ENCODE peak calls at places on chromosomes 6 and 20, in six cellular contexts. One of them, this sample, is unnamed.

GRCh38 chr20:36852187-36852586 is 23.8 kb upstream of the TLDC2 start:
- DNase-seq in Calu3: no peak
- DNase-seq in ovary: no peak
- DNase-seq in stomach: no peak
- DNase-seq in BE2C: no peak
- DNase-seq in omental fat pad: no peak
- DNase-seq in this sample: no peak

GRCh38 chr20:43364001-43364400 is 93.7 kb upstream of the SRSF6 start:
- DNase-seq in Calu3: no peak
- DNase-seq in BE2C: no peak
- DNase-seq in omental fat pad: no peak
- DNase-seq in stomach: no peak
- DNase-seq in ovary: no peak
- DNase-seq in this sample: no peak

GRCh38 chr6:136840612-136841011 is 18.2 kb downstream of the PEX7 start:
- DNase-seq in Calu3: no peak
- DNase-seq in ovary: no peak
- DNase-seq in BE2C: no peak
- DNase-seq in omental fat pad: no peak
- DNase-seq in stomach: no peak
- DNase-seq in this sample: no peak

GRCh38 chr6:112085666-112086065 is 1.6 kb downstream of the TUBE1 start:
- DNase-seq in omental fat pad: no peak
- DNase-seq in BE2C: no peak
- DNase-seq in Calu3: no peak
- DNase-seq in stomach: no peak
- DNase-seq in ovary: no peak
- DNase-seq in this sample: no peak

GRCh38 chr20:46520976-46521579 is 7.7 kb upstream of the ZNF334 start:
- DNase-seq in ovary: peak; percentile 15
- DNase-seq in omental fat pad: no peak
- DNase-seq in Calu3: peak; percentile 79
- DNase-seq in BE2C: peak; percentile 63
- DNase-seq in stomach: peak; percentile 67
- DNase-seq in this sample: peak; percentile 65

GRCh38 chr6:97133071-97133470 is 149.9 kb downstream of the MMS22L start:
- DNase-seq in Calu3: no peak
- DNase-seq in stomach: no peak
- DNase-seq in omental fat pad: no peak
- DNase-seq in BE2C: peak; percentile 54
- DNase-seq in ovary: no peak
- DNase-seq in this sample: no peak

GRCh38 chr6:44725070-44725469 is 337.6 kb downstream of the CDC5L start:
- DNase-seq in omental fat pad: no peak
- DNase-seq in BE2C: no peak
- DNase-seq in ovary: no peak
- DNase-seq in Calu3: no peak
- DNase-seq in stomach: no peak
- DNase-seq in this sample: no peak

GRCh38 chr20:38450412-38450975 is 15.4 kb upstream of the SNHG17 start:
- DNase-seq in omental fat pad: no peak
- DNase-seq in BE2C: no peak
- DNase-seq in ovary: no peak
- DNase-seq in Calu3: no peak
- DNase-seq in stomach: no peak
- DNase-seq in this sample: no peak

GRCh38 chr6:158068156-158068892 is 86.7 kb downstream of the SYNJ2 start:
- DNase-seq in omental fat pad: no peak
- DNase-seq in ovary: no peak
- DNase-seq in BE2C: no peak
- DNase-seq in stomach: no peak
- DNase-seq in Calu3: no peak
- DNase-seq in this sample: no peak

GRCh38 chr6:118899948-118900347 is 6.0 kb downstream of the ASF1A start:
- DNase-seq in stomach: no peak
- DNase-seq in omental fat pad: no peak
- DNase-seq in ovary: no peak
- DNase-seq in BE2C: no peak
- DNase-seq in Calu3: no peak
- DNase-seq in this sample: no peak

GRCh38 chr20:64137598-64138031 is 26.6 kb upstream of the MYT1 start:
- DNase-seq in omental fat pad: no peak
- DNase-seq in stomach: no peak
- DNase-seq in Calu3: no peak
- DNase-seq in ovary: no peak
- DNase-seq in BE2C: no peak
- DNase-seq in this sample: no peak

GRCh38 chr6:51908243-51908642 is 179.2 kb downstream of the PKHD1 start:
- DNase-seq in Calu3: no peak
- DNase-seq in stomach: no peak
- DNase-seq in ovary: no peak
- DNase-seq in omental fat pad: no peak
- DNase-seq in BE2C: no peak
- DNase-seq in this sample: no peak

GRCh38 chr6:57256541-57256940 is 34.4 kb upstream of the RAB23 start:
- DNase-seq in BE2C: no peak
- DNase-seq in ovary: no peak
- DNase-seq in omental fat pad: no peak
- DNase-seq in Calu3: no peak
- DNase-seq in stomach: no peak
- DNase-seq in this sample: no peak

GRCh38 chr6:26531897-26532296 is 6.3 kb upstream of the HMGN4 start:
- DNase-seq in ovary: no peak
- DNase-seq in stomach: no peak
- DNase-seq in Calu3: no peak
- DNase-seq in BE2C: no peak
- DNase-seq in omental fat pad: no peak
- DNase-seq in this sample: no peak

GRCh38 chr20:24492031-24492607 is 22.7 kb downstream of the SYNDIG1 start:
- DNase-seq in omental fat pad: no peak
- DNase-seq in stomach: no peak
- DNase-seq in BE2C: no peak
- DNase-seq in Calu3: no peak
- DNase-seq in ovary: no peak
- DNase-seq in this sample: no peak

GRCh38 chr6:56226946-56227879 is 20.2 kb downstream of the COL21A1 start:
- DNase-seq in omental fat pad: no peak
- DNase-seq in Calu3: no peak
- DNase-seq in BE2C: no peak
- DNase-seq in stomach: no peak
- DNase-seq in ovary: no peak
- DNase-seq in this sample: no peak

GRCh38 chr6:169158182-169158573 is 95.5 kb downstream of the THBS2 start:
- DNase-seq in stomach: no peak
- DNase-seq in Calu3: no peak
- DNase-seq in BE2C: no peak
- DNase-seq in ovary: peak; percentile 88
- DNase-seq in omental fat pad: no peak
- DNase-seq in this sample: no peak
- TF ChIP-seq CTCF in stomach: no peak
- TF ChIP-seq CTCF in Calu3: no peak
- TF ChIP-seq CTCF in BE2C: no peak
- TF ChIP-seq CTCF in ovary: no peak
- TF ChIP-seq CTCF in omental fat pad: no peak
- TF ChIP-seq CTCF in this sample: no peak

GRCh38 chr6:23446394-23447001 is 679.5 kb upstream of the NRSN1 start:
- DNase-seq in ovary: no peak
- DNase-seq in stomach: no peak
- DNase-seq in BE2C: peak; percentile 24
- DNase-seq in omental fat pad: no peak
- DNase-seq in Calu3: peak; percentile 23
- DNase-seq in this sample: no peak
- TF ChIP-seq CTCF in ovary: no peak
- TF ChIP-seq CTCF in stomach: no peak
- TF ChIP-seq CTCF in BE2C: peak; percentile 87
- TF ChIP-seq CTCF in omental fat pad: no peak
- TF ChIP-seq CTCF in Calu3: no peak
- TF ChIP-seq CTCF in this sample: no peak

GRCh38 chr6:71187136-71187535 is 101.5 kb upstream of the OGFRL1 start:
- DNase-seq in stomach: no peak
- DNase-seq in ovary: no peak
- DNase-seq in BE2C: no peak
- DNase-seq in omental fat pad: no peak
- DNase-seq in Calu3: no peak
- DNase-seq in this sample: no peak

GRCh38 chr6:71194730-71195129 is 93.9 kb upstream of the OGFRL1 start:
- DNase-seq in omental fat pad: no peak
- DNase-seq in ovary: no peak
- DNase-seq in stomach: no peak
- DNase-seq in BE2C: no peak
- DNase-seq in Calu3: no peak
- DNase-seq in this sample: no peak

GRCh38 chr6:71190809-71191208 is 97.8 kb upstream of the OGFRL1 start:
- DNase-seq in stomach: no peak
- DNase-seq in BE2C: no peak
- DNase-seq in Calu3: no peak
- DNase-seq in ovary: no peak
- DNase-seq in omental fat pad: no peak
- DNase-seq in this sample: no peak
- TF ChIP-seq CTCF in stomach: no peak
- TF ChIP-seq CTCF in BE2C: peak; percentile 36
- TF ChIP-seq CTCF in Calu3: peak; percentile 29
- TF ChIP-seq CTCF in ovary: no peak
- TF ChIP-seq CTCF in omental fat pad: no peak
- TF ChIP-seq CTCF in this sample: no peak

GRCh38 chr6:34090495-34090894 is 55.4 kb downstream of the GRM4 start:
- DNase-seq in ovary: no peak
- DNase-seq in stomach: no peak
- DNase-seq in Calu3: no peak
- DNase-seq in omental fat pad: no peak
- DNase-seq in BE2C: no peak
- DNase-seq in this sample: no peak
- TF ChIP-seq CTCF in ovary: no peak
- TF ChIP-seq CTCF in stomach: no peak
- TF ChIP-seq CTCF in Calu3: no peak
- TF ChIP-seq CTCF in omental fat pad: no peak
- TF ChIP-seq CTCF in BE2C: no peak
- TF ChIP-seq CTCF in this sample: no peak

DNA sequence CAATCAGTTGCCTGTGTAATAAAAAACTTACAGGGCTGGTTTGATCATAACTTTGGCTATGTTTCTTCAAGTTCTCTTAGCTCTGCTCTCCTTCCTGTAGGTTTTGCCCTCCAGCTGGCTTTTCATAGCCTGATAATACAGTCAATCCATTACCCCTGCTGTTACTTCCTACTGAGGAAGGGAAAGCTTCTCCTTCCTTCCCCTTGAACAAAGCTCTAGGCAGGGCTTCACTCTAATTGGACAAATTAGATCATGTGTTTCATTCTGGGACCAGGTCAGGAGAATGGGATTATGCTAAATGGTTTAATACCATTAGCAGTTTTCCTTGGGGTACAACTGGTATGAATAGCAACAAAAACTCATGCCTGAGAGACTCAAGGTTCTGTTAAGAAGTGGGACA is 106.8 kb upstream of the MCHR2 start:
- DNase-seq in BE2C: no peak
- DNase-seq in Calu3: no peak
- DNase-seq in ovary: no peak
- DNase-seq in stomach: no peak
- DNase-seq in omental fat pad: no peak
- DNase-seq in this sample: no peak
- TF ChIP-seq CTCF in BE2C: no peak
- TF ChIP-seq CTCF in Calu3: no peak
- TF ChIP-seq CTCF in ovary: no peak
- TF ChIP-seq CTCF in stomach: no peak
- TF ChIP-seq CTCF in omental fat pad: no peak
- TF ChIP-seq CTCF in this sample: no peak

DNA sequence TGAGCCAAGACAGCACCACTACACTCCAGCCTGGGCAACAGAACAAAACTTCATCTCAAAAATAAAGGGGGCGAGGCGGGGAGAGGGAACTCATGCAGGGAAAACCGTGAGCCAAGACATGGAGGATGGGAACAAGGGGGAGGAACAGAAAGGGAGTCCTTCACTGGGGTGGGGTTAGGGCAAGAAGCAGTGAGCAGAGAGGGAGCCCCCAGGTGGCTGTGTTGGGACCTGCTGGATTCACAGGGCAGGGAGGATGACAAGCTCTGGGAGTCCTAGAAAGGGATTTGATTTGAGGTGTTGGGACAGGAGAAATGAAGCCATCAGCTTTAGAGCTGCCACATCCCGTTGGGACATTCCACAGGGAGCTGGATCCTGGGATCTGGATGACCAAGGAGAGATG is 90.6 kb upstream of the TOP1 start:
- DNase-seq in BE2C: no peak
- DNase-seq in Calu3: peak; percentile 24
- DNase-seq in ovary: no peak
- DNase-seq in omental fat pad: no peak
- DNase-seq in stomach: no peak
- DNase-seq in this sample: no peak
- TF ChIP-seq CTCF in BE2C: peak; percentile 33
- TF ChIP-seq CTCF in Calu3: no peak
- TF ChIP-seq CTCF in ovary: no peak
- TF ChIP-seq CTCF in omental fat pad: no peak
- TF ChIP-seq CTCF in stomach: no peak
- TF ChIP-seq CTCF in this sample: no peak

DNA sequence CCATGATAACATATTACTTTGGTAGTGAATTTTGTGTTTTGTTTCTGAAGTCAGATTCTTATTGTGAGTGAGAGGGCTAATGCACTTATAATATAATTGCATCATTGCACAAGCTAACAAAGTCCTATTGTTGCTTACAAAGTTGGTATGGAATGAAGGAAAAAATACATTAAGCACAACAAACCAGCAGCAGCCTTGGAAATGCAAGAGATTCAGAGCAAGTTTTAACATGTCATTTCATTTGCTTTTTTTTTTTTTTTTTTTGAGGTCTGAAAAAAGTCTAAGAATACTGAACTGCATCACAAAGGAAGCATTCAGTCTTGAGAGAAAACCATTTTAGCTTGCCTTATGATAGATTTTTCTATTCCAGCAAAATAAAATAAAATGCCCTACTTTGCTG is 57.6 kb downstream of the PLCB4 start:
- DNase-seq in BE2C: no peak
- DNase-seq in omental fat pad: no peak
- DNase-seq in Calu3: no peak
- DNase-seq in ovary: no peak
- DNase-seq in stomach: no peak
- DNase-seq in this sample: no peak
- TF ChIP-seq CTCF in BE2C: no peak
- TF ChIP-seq CTCF in omental fat pad: no peak
- TF ChIP-seq CTCF in Calu3: no peak
- TF ChIP-seq CTCF in ovary: no peak
- TF ChIP-seq CTCF in stomach: no peak
- TF ChIP-seq CTCF in this sample: no peak